ENCODE peak calls at places on chromosomes 6 and 20, in ten cellular contexts. T, M, A, B, L, S, W, G, Q and U are unnamed samples.

GRCh38 chr6:74967821-74968220 is 238.0 kb downstream of the COL12A1 start:
- DNase-seq in T (no peak), M (no peak), A (no peak), B (no peak), L (peak; percentile 13), S (no peak), W (no peak), G (no peak), Q (peak; percentile 2), U (no peak)

GRCh38 chr6:69816017-69816416 is 19.2 kb upstream of the LMBRD1 start:
- DNase-seq in T (no peak), M (no peak), A (no peak), B (no peak), L (no peak), S (no peak), W (no peak), G (no peak), Q (no peak), U (no peak)

GRCh38 chr6:43150051-43150751 is 20.9 kb upstream of the SRF start:
- DNase-seq in T (no peak), M (no peak), A (no peak), B (no peak), L (no peak), S (no peak), W (no peak), G (no peak), Q (no peak), U (peak; percentile 43)

GRCh38 chr6:15897063-15897934 is 231.6 kb upstream of the MYLIP start:
- DNase-seq in T (no peak), M (no peak), A (no peak), B (peak; percentile 19), L (peak; percentile 92), S (peak; percentile 19), W (peak; percentile 32), G (no peak), Q (peak; percentile 60), U (peak; percentile 48)

GRCh38 chr20:8254911-8255582 is 123.0 kb downstream of the PLCB1 start:
- DNase-seq in T (no peak), M (no peak), A (no peak), B (no peak), L (no peak), S (no peak), W (no peak), G (no peak), Q (peak; percentile 36), U (no peak)

GRCh38 chr6:2857580-2858337 is 16.1 kb upstream of the SERPINB1 start:
- DNase-seq in T (peak; percentile 58), M (peak; percentile 48), A (no peak), B (peak; percentile 54), L (peak; percentile 96), S (no peak), W (no peak), G (peak; percentile 81), Q (peak; percentile 53), U (peak; percentile 75)

GRCh38 chr6:165900970-165901369 is 237.9 kb upstream of the PDE10A start:
- DNase-seq in T (no peak), M (no peak), A (no peak), B (no peak), L (no peak), S (no peak), W (no peak), G (no peak), Q (no peak), U (no peak)

GRCh38 chr6:97047473-97048201 is 123.1 kb downstream of the KLHL32 start:
- DNase-seq in T (no peak), M (no peak), A (no peak), B (no peak), L (no peak), S (no peak), W (no peak), G (no peak), Q (no peak), U (no peak)

GRCh38 chr20:4064118-4064962 is 49.0 kb upstream of the RNF24 start:
- DNase-seq in T (peak; percentile 94), M (peak; percentile 84), A (peak; percentile 96), B (peak; percentile 94), L (peak; percentile 95), S (peak; percentile 91), W (peak; percentile 85), G (no peak), Q (peak; percentile 99), U (peak; percentile 95)

GRCh38 chr6:112910256-112910655 is 563.1 kb downstream of the RFPL4B start:
- DNase-seq in T (no peak), M (no peak), A (no peak), B (no peak), L (peak; percentile 23), S (no peak), W (no peak), G (no peak), Q (peak; percentile 30), U (peak; percentile 50)

GRCh38 chr6:132648828-132649227 is 10.2 kb downstream of the TAAR1 start:
- DNase-seq in T (no peak), M (no peak), A (no peak), B (no peak), L (no peak), S (no peak), W (no peak), G (no peak), Q (no peak), U (peak; percentile 9)

GRCh38 chr20:62550087-62550565 is 74.3 kb upstream of the GATA5 start:
- DNase-seq in T (peak; percentile 83), M (no peak), A (peak; percentile 79), B (peak; percentile 87), L (no peak), S (peak; percentile 81), W (no peak), G (no peak), Q (no peak), U (no peak)

GRCh38 chr6:166999845-167000253 is 652 bp downstream of the CEP43 start:
- DNase-seq in T (no peak), M (no peak), A (no peak), B (no peak), L (peak; percentile 25), S (no peak), W (no peak), G (no peak), Q (no peak), U (no peak)

DNA sequence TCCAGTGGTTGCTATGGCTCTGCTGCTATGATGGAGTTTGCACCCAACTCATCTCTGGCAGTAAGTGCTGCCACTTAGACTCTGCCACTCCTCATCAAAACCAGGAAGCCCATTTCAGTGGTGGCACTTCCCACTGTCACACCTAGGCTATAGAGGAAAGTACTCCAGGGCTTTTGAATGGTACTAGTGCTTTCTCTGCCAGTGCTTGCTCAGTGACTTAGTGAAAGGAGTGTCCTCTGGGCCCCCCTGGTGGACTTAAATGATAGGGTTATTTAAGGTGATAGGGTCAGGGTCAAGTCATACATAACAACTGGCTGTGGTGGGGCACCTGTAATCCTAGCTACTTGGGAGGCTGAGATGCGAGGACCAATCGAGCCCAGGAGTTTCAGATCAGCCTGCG is 22.8 kb downstream of the FITM2 start:
- DNase-seq in T (no peak), M (no peak), A (no peak), B (no peak), L (no peak), S (no peak), W (no peak), G (no peak), Q (no peak), U (no peak)
- TF ChIP-seq CTCF in T (no peak), M (no peak), A (no peak), B (no peak), L (no peak), S (no peak), W (no peak), G (peak; percentile 18), Q (no peak), U (no peak)

GRCh38 chr20:40992349-40993113 is 36.1 kb upstream of the TOP1 start:
- DNase-seq in T (no peak), M (no peak), A (no peak), B (no peak), L (no peak), S (no peak), W (no peak), G (no peak), Q (no peak), U (no peak)
- H3K4me3 ChIP-seq in T (no peak overlapping the region), M (no peak overlapping the region), A (no peak overlapping the region), B (no peak overlapping the region), L (no peak overlapping the region), S (no peak overlapping the region), W (no peak overlapping the region), G (no peak overlapping the region), Q (no peak overlapping the region), U (no peak overlapping the region)

GRCh38 chr20:34876161-34877001 is at the start of gene ACSS2:
- DNase-seq in T (peak; percentile 99), M (peak; percentile 100), A (peak; percentile 99), B (peak; percentile 100), L (peak; percentile 99), S (peak; percentile 99), W (peak; percentile 100), G (peak; percentile 83), Q (peak; percentile 98), U (peak; percentile 99)

GRCh38 chr20:34873583-34874093 is 982 bp upstream of the GGT7 start:
- DNase-seq in T (no peak), M (no peak), A (no peak), B (no peak), L (no peak), S (no peak), W (no peak), G (no peak), Q (no peak), U (no peak)

GRCh38 chr20:34877002-34877264 is 521 bp downstream of the ACSS2 start:
- DNase-seq in T (no peak), M (no peak), A (no peak), B (no peak), L (no peak), S (no peak), W (no peak), G (no peak), Q (no peak), U (peak; percentile 19)

GRCh38 chr20:34874094-34874654 is 1.5 kb upstream of the GGT7 start:
- DNase-seq in T (peak; percentile 53), M (peak; percentile 63), A (peak; percentile 84), B (peak; percentile 66), L (peak; percentile 93), S (peak; percentile 63), W (peak; percentile 83), G (peak; percentile 47), Q (peak; percentile 89), U (peak; percentile 92)

DNA sequence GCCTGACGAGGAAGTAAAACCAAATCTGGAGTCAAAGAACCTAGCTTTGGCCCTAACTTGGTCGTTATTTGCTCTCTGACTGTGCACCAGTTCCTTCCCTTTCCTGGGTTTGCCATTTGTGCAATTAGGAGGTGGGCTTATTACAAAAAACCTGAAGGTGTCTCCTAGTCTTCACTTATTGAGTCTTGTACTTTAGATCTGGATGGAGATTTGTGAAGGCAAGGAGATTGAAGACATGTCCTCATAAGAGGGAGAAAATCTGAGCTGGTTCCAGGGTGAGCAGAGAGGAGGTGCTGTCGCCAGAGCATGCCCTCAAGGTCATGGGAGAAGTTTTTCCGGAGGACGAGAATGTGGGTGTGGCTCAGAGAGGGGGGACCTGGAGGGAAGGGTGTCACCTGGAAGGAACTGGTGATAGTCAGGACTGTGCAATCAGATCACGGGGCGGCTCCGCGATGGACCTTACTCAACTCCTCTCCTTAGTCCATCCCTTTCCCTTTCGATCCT is 703 bp upstream of the ACSS2 start:
- DNase-seq in T (no peak), M (no peak), A (no peak), B (no peak), L (no peak), S (no peak), W (no peak), G (peak; percentile 29), Q (no peak), U (no peak)
- TF ChIP-seq CTCF in T (peak; percentile 36), M (no peak), A (no peak), B (peak; percentile 38), L (no peak), S (peak; percentile 6), W (no peak), G (peak; percentile 8), Q (peak; percentile 22), U (peak; percentile 16)

GRCh38 chr6:157032923-157033322 is 255.7 kb downstream of the ARID1B start:
- DNase-seq in T (no peak), M (no peak), A (no peak), B (no peak), L (no peak), S (no peak), W (no peak), G (no peak), Q (no peak), U (no peak)
- H3K4me3 ChIP-seq in T (peak overlapping the region; percentile 46), M (peak overlapping the region; percentile 40), A (peak overlapping the region; percentile 65), B (peak overlapping the region; percentile 60), L (no peak overlapping the region), S (peak overlapping the region; percentile 56), W (no peak overlapping the region), G (no peak overlapping the region), Q (peak overlapping the region; percentile 58), U (peak overlapping the region; percentile 64)